ENCODE peak calls at places on chromosomes 2 and 18, in four cellular contexts. J is mesenchymal stem cell, M is H1, O is trophoblast cell. X is an unnamed sample.

GRCh38 chr18:62399781-62400308 is 74.7 kb downstream of the TNFRSF11A start:
- DNase-seq in J (peak), M (no peak), O (no peak), X (no peak)

GRCh38 chr2:24124003-24124585 is 825 bp downstream of the FAM228B start:
- DNase-seq in J (no peak), M (no peak), O (no peak), X (no peak)

GRCh38 chr18:11040823-11041712 is 108.3 kb downstream of the PIEZO2 start:
- DNase-seq in J (peak), M (no peak), O (peak), X (peak)

GRCh38 chr2:99688699-99689098 is 198.9 kb upstream of the REV1 start:
- DNase-seq in J (no peak), M (no peak), O (no peak), X (no peak)

GRCh38 chr2:212136216-212136795 is 402.3 kb downstream of the ERBB4 start:
- DNase-seq in J (peak), M (no peak), O (no peak), X (no peak)

GRCh38 chr2:69163109-69163508 is 150.1 kb downstream of the ANTXR1 start:
- DNase-seq in J (peak), M (no peak), O (peak), X (no peak)

GRCh38 chr18:10298346-10298745 is 156.1 kb upstream of the APCDD1 start:
- DNase-seq in J (no peak), M (no peak), O (no peak), X (no peak)

GRCh38 chr2:219441451-219442205 is 7.0 kb downstream of the SPEG start:
- DNase-seq in J (peak), M (no peak), O (peak), X (no peak)

GRCh38 chr2:190879474-190880373 is 897 bp upstream of the GLS start:
- DNase-seq in J (no peak), M (no peak), O (peak), X (no peak)

GRCh38 chr2:118249531-118249930 is 161.3 kb downstream of the INSIG2 start:
- DNase-seq in J (no peak), M (no peak), O (peak), X (no peak)
- H2BK12ac ChIP-seq in J (no peak), M (no peak), O (no peak), X (no peak)

GRCh38 chr2:121902616-121903015 is 147.2 kb downstream of the TSN start:
- DNase-seq in J (no peak), M (no peak), O (no peak), X (no peak)
- H3K4me3 ChIP-seq in J (no peak), M (no peak), O (no peak), X (no peak)

DNA sequence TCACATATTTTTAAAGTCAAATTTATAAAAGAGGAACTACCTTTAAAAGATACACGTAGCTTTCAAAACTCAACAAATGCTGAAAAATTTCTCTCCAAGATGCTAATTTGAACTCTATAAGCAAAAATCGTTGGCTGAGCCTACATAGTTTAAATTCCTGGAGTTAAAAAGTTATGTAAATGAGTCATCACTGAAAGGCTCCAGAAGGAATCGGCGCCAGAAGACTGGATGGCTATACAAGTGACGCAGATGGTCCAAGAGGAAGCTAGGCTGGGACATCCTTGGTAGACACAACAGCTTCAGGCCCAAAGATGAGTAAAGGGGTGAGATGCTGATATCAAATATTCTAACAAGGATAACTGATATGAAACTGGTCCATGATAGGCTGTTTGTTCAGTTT is 22.8 kb upstream of the DNAH6 start:
- DNase-seq in J (peak), M (no peak), O (no peak), X (no peak)
- H3K4ac ChIP-seq in J (no peak), M (no peak), O (no peak), X (no peak)

DNA sequence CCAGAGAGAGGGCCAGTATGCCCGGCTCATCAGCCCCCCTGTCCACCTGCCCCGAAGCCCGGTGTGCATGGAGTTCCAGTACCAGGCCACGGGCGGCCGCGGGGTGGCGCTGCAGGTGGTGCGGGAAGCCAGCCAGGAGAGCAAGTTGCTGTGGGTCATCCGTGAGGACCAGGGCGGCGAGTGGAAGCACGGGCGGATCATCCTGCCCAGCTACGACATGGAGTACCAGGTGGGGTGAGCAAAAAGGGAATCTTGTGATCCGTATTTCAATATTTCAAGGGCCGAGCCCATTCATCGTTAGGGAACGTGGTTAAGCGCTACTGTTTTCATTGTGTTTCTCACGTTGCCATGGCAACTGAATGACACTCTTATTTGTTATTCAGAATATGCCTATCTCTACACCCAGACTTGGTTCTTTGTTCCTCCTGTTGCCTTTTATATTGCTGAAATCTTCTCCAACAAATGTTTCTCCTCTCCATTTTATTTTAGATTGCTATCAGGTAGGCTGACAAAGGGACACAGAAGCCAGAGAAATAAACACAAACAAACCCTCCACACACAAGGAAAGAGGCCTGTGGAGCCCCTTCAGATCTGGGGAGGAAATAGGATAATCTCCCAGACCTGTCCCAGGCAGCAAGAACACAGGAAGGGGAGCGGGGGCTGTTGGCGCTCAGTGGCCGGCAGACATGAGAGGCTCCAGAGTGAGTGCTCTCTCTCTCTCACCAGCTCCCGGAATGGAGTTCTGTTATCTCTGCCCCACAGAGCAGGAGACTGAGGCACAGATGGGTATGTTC is 81.6 kb downstream of the NRP2 start:
- DNase-seq in J (peak), M (peak), O (peak), X (peak)
- H2BK12ac ChIP-seq in J (peak), M (peak), O (no peak), X (peak)

GRCh38 chr2:105537466-105537865 is 138.6 kb upstream of the FHL2 start:
- DNase-seq in J (no peak), M (no peak), O (no peak), X (no peak)

GRCh38 chr2:105538840-105539239 is 140.0 kb upstream of the FHL2 start:
- DNase-seq in J (no peak), M (no peak), O (no peak), X (no peak)

GRCh38 chr2:105540642-105541041 is 141.8 kb upstream of the FHL2 start:
- DNase-seq in J (no peak), M (no peak), O (no peak), X (no peak)

GRCh38 chr2:105541189-105542050 is 142.6 kb upstream of the FHL2 start:
- DNase-seq in J (no peak), M (no peak), O (peak), X (no peak)

DNA sequence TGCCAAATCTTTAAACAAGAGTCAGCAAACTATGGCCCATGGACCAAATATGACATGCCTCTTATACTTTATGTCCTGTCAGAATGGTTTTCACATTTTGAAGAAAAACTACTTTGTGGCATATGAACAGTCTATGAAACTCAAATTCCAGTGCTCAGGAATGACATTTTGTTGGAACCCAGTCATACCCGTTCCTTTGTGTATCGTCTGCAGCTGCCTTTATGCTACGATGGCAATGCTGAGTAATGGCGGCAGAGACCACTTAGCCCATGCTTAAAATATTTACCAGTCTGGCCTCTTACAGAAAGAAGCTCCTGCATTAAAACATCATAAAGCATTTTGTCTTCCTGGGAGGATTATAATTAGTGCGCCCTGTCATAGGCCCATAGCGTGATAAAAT is 140.5 kb upstream of the FHL2 start:
- DNase-seq in J (no peak), M (no peak), O (peak), X (no peak)
- H3K4me3 ChIP-seq in J (no peak), M (no peak), O (no peak), X (no peak)

GRCh38 chr2:215604631-215605030 is 168.8 kb upstream of the FN1 start:
- DNase-seq in J (no peak), M (no peak), O (no peak), X (no peak)

GRCh38 chr2:215603440-215603839 is 167.6 kb upstream of the FN1 start:
- DNase-seq in J (no peak), M (no peak), O (no peak), X (no peak)

GRCh38 chr2:215601526-215601925 is 165.7 kb upstream of the FN1 start:
- DNase-seq in J (no peak), M (no peak), O (no peak), X (no peak)

GRCh38 chr2:215605214-215605613 is 169.3 kb upstream of the FN1 start:
- DNase-seq in J (no peak), M (no peak), O (no peak), X (no peak)

DNA sequence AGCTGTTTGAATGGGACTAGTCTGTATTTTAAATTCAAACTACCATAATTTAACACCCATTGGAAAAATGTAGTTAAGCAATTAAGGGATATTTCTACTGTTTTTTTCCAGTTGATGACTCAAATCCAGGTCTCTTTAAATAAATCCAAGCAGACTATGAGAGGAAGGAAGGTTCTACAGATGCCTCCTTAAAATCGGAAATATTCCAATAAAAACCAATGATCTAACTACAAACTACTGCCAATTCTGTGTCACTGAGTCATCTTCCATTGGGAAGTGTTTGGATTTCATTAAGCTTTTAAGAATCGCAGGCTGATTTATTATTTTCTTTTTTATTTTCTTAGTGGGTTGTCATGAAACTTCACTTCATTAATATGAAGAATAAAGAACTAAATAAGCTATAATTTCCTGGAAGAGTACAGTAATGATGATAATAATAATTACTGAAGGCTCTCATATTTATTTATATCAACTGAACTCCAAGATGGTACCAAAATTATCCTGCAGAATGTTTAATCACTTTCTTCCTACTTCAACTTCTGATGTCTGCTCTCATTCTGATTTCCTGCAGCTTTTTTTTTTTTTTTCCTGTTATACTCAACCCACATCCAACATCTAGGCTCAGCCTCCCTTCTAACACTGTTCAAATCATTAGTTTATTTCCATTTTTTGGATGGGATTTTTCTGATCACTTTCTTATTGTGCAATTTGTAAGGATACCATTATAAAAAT is 166.3 kb upstream of the FN1 start:
- DNase-seq in J (no peak), M (no peak), O (no peak), X (no peak)
- H3K4ac ChIP-seq in J (no peak), M (no peak), O (no peak), X (no peak)

GRCh38 chr18:3616744-3617143 is 166.8 kb downstream of the TGIF1 start:
- DNase-seq in J (no peak), M (no peak), O (no peak), X (no peak)
- H2BK12ac ChIP-seq in J (peak), M (peak), O (no peak), X (no peak)

GRCh38 chr18:70337139-70337972 is 48.5 kb downstream of the SOCS6 start:
- DNase-seq in J (peak), M (peak), O (peak), X (peak)
- H3K4me3 ChIP-seq in J (no peak), M (no peak), O (no peak), X (no peak)

GRCh38 chr2:196278491-196278911 is 107.1 kb upstream of the STK17B start:
- DNase-seq in J (peak), M (no peak), O (peak), X (no peak)

GRCh38 chr2:196276421-196276820 is 105.0 kb upstream of the STK17B start:
- DNase-seq in J (no peak), M (no peak), O (no peak), X (no peak)

GRCh38 chr2:196277002-196277401 is 105.6 kb upstream of the STK17B start:
- DNase-seq in J (peak), M (no peak), O (peak), X (no peak)

GRCh38 chr2:196274387-196274809 is 103.0 kb upstream of the STK17B start:
- DNase-seq in J (peak), M (no peak), O (no peak), X (no peak)

GRCh38 chr2:196275646-196276352 is 104.4 kb upstream of the STK17B start:
- DNase-seq in J (peak), M (no peak), O (peak), X (no peak)
- H3K4ac ChIP-seq in J (no peak), M (no peak), O (no peak), X (no peak)

X was measured in neuronal stem cell.